ENCODE peak calls at places on chromosome 14, in eight cellular contexts. P, V, M, N, E, A, G and Z are unnamed samples.

GRCh38 chr14:61160798-61161197 is 120.3 kb downstream of the TMEM30B start:
- DNase-seq in P (no peak), V (no peak), M (no peak), N (no peak), E (no peak), A (no peak), G (no peak), Z (no peak)

GRCh38 chr14:61561657-61562276 is 133.5 kb upstream of the HIF1A start:
- DNase-seq in P (peak; percentile 84), V (no peak), M (peak; percentile 99), N (no peak), E (peak; percentile 75), A (peak; percentile 77), G (peak; percentile 80), Z (no peak)

GRCh38 chr14:28652782-28653181 is 113.8 kb upstream of the FOXG1 start:
- DNase-seq in P (no peak), V (no peak), M (peak; percentile 20), N (no peak), E (no peak), A (peak; percentile 13), G (no peak), Z (no peak)

GRCh38 chr14:79281244-79282199 is 929.8 kb downstream of the DIO2 start:
- DNase-seq in P (no peak), V (no peak), M (no peak), N (no peak), E (no peak), A (no peak), G (no peak), Z (no peak)

GRCh38 chr14:93040443-93040842 is 75.3 kb downstream of the ITPK1 start:
- DNase-seq in P (peak; percentile 59), V (no peak), M (no peak), N (no peak), E (no peak), A (no peak), G (no peak), Z (no peak)

GRCh38 chr14:25413058-25413457 is 363.1 kb upstream of the STXBP6 start:
- DNase-seq in P (no peak), V (no peak), M (no peak), N (no peak), E (no peak), A (no peak), G (no peak), Z (no peak)

GRCh38 chr14:99156814-99157213 is 115.2 kb downstream of the BCL11B start:
- DNase-seq in P (no peak), V (no peak), M (no peak), N (no peak), E (peak; percentile 7), A (no peak), G (no peak), Z (no peak)

GRCh38 chr14:59768855-59769254 is 101.7 kb downstream of the RTN1 start:
- DNase-seq in P (no peak), V (no peak), M (peak; percentile 5), N (no peak), E (no peak), A (no peak), G (no peak), Z (no peak)

GRCh38 chr14:68210729-68211299 is 391.2 kb downstream of the RAD51B start:
- DNase-seq in P (no peak), V (peak; percentile 36), M (peak; percentile 99), N (no peak), E (no peak), A (no peak), G (no peak), Z (no peak)

GRCh38 chr14:52400846-52401245 is 86.7 kb downstream of the PTGER2 start:
- DNase-seq in P (no peak), V (no peak), M (no peak), N (no peak), E (no peak), A (no peak), G (no peak), Z (no peak)

GRCh38 chr14:94291159-94291905 is 1.7 kb downstream of the SERPINA10 start:
- DNase-seq in P (no peak), V (no peak), M (no peak), N (no peak), E (no peak), A (no peak), G (no peak), Z (no peak)

GRCh38 chr14:97827746-97828145 is 1030.6 kb downstream of the VRK1 start:
- DNase-seq in P (no peak), V (no peak), M (no peak), N (no peak), E (no peak), A (no peak), G (no peak), Z (no peak)

GRCh38 chr14:52740751-52741150 is 10.8 kb downstream of the STYX start:
- DNase-seq in P (no peak), V (no peak), M (no peak), N (no peak), E (no peak), A (no peak), G (no peak), Z (no peak)

GRCh38 chr14:75610839-75611238 is 32.4 kb downstream of the FLVCR2 start:
- DNase-seq in P (no peak), V (no peak), M (no peak), N (no peak), E (no peak), A (no peak), G (no peak), Z (no peak)

GRCh38 chr14:94121485-94121884 is 7.9 kb downstream of the IFI27L2 start:
- DNase-seq in P (no peak), V (no peak), M (no peak), N (peak; percentile 52), E (no peak), A (no peak), G (peak; percentile 0), Z (no peak)

GRCh38 chr14:81519200-81519998 is 14.3 kb downstream of the SEL1L start:
- DNase-seq in P (no peak), V (no peak), M (no peak), N (no peak), E (no peak), A (no peak), G (no peak), Z (no peak)

GRCh38 chr14:49314756-49315155 is 271.4 kb downstream of the RPS29 start:
- DNase-seq in P (no peak), V (no peak), M (no peak), N (no peak), E (no peak), A (no peak), G (no peak), Z (no peak)

GRCh38 chr14:101215266-101215665 is 311.7 kb upstream of the RTL1 start:
- DNase-seq in P (no peak), V (no peak), M (no peak), N (peak; percentile 58), E (no peak), A (no peak), G (no peak), Z (no peak)

GRCh38 chr14:102442241-102443211 is 67.0 kb downstream of the ANKRD9 start:
- DNase-seq in P (no peak), V (no peak), M (peak; percentile 22), N (no peak), E (no peak), A (no peak), G (no peak), Z (peak; percentile 23)
- TF ChIP-seq POLR2A in P (no peak), V (no peak), M (no peak), N (no peak), E (no peak), A (no peak), G (no peak), Z (no peak)

GRCh38 chr14:64194404-64194803 is 99.8 kb downstream of the ESR2 start:
- DNase-seq in P (no peak), V (no peak), M (no peak), N (no peak), E (no peak), A (no peak), G (no peak), Z (no peak)
- TF ChIP-seq POLR2A in P (no peak), V (no peak), M (no peak), N (no peak), E (no peak), A (no peak), G (no peak), Z (no peak)

GRCh38 chr14:89952581-89952980 is 1.9 kb downstream of the EFCAB11 start:
- DNase-seq in P (no peak), V (no peak), M (no peak), N (no peak), E (no peak), A (no peak), G (no peak), Z (no peak)

GRCh38 chr14:89955418-89956293 is at the start of gene TDP1:
- DNase-seq in P (peak; percentile 99), V (peak; percentile 83), M (peak; percentile 92), N (no peak), E (peak; percentile 99), A (peak; percentile 81), G (peak; percentile 95), Z (peak; percentile 97)

GRCh38 chr14:89955022-89955414 is 488 bp upstream of the EFCAB11 start:
- DNase-seq in P (no peak), V (no peak), M (no peak), N (no peak), E (peak; percentile 33), A (no peak), G (no peak), Z (no peak)

GRCh38 chr14:89953602-89954001 is 928 bp downstream of the EFCAB11 start:
- DNase-seq in P (no peak), V (no peak), M (no peak), N (no peak), E (no peak), A (no peak), G (no peak), Z (no peak)

DNA sequence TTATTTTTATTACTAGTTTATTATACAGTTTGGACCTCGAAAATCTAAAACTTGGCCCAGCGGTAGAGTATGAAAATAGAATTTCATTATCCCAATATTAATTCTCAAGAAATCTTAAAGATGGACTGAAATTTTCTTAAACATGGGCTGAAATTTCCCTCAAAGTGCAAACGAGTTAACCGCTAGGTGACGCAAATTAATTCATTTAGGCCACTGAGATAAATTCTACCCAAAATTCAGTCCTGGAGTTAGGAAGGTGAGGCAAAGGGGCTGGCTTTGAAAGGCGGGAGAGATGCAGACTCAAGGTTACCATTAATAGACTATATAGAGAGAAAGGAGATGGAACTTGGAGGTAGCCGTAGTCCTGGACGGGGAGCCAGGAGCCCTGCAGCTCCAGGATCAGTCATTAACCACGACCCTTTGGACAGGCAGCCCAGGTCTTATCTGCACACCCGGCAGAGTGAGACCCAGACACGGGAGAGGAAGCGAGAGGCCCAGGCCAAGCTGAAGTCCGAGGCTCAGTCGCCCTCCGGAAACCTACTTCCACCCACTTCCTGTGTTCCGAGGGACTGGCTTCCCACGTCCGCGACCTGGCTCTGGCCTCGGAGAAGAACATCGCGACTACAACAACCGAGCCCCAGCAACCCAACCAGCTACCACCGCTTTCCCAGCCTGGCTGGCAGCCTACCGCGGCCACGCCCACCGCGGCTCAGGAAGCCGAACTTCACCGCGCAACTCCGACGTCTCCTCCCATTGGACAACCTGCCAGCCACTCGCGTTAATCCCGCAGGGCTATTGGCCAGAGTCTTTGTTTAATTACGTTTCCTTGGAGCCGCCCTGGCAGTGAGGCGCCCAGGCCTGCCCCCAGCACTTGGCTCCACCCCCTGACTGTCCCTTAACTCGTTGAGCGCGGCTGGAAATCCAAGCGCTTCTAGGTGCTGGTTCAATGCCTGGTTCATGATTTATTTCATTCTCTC is at the start of gene EFCAB11:
- DNase-seq in P (peak; percentile 98), V (peak; percentile 75), M (peak; percentile 98), N (peak; percentile 98), E (peak; percentile 98), A (peak; percentile 83), G (peak; percentile 97), Z (peak; percentile 94)
- TF ChIP-seq POLR2A in P (no peak), V (peak; percentile 71), M (peak; percentile 78), N (no peak), E (no peak), A (peak; percentile 56), G (no peak), Z (peak; percentile 89)

GRCh38 chr14:105929327-105930081 is 403.1 kb downstream of the TMEM121 start:
- DNase-seq in P (no peak), V (no peak), M (no peak), N (no peak), E (no peak), A (no peak), G (no peak), Z (no peak)
- TF ChIP-seq POLR2A in P (no peak), V (no peak), M (no peak), N (no peak), E (no peak), A (no peak), G (no peak), Z (no peak)